ENCODE peak calls at places on chromosomes 12 and 14, in seven cellular contexts. N, F, W, Z, B, G and D are unnamed samples.

GRCh38 chr14:60721331-60722162 is 2.6 kb downstream of the SIX4 start:
- DNase-seq in G (peak), N (peak), F (no peak), W (peak), Z (no peak), B (peak), D (no peak)

GRCh38 chr12:114164354-114164753 is 198.2 kb upstream of the RBM19 start:
- DNase-seq in W (no peak), B (no peak), N (no peak), Z (no peak), G (no peak), F (no peak), D (no peak)

GRCh38 chr12:12408265-12408690 is 51.4 kb downstream of the BORCS5 start:
- DNase-seq in F (no peak), G (no peak), B (no peak), N (no peak), W (no peak), Z (no peak), D (no peak)

GRCh38 chr12:120037851-120038250 is 48.8 kb downstream of the BICDL1 start:
- DNase-seq in F (no peak), B (no peak), N (no peak), G (no peak), Z (no peak), W (no peak), D (no peak)

GRCh38 chr14:20365928-20366327 is 22.5 kb downstream of the PARP2 start:
- DNase-seq in G (no peak), N (no peak), W (no peak), F (no peak), Z (no peak), B (no peak), D (no peak)

GRCh38 chr12:3692616-3693365 is 60.1 kb downstream of the CRACR2A start:
- DNase-seq in N (no peak), F (no peak), Z (no peak), B (no peak), W (no peak), G (no peak), D (no peak)

GRCh38 chr12:52423035-52423434 is 11.1 kb downstream of the KRT75 start:
- DNase-seq in N (no peak), Z (no peak), G (no peak), B (no peak), W (no peak), F (no peak), D (no peak)

GRCh38 chr12:30587782-30588181 is 107.9 kb downstream of the IPO8 start:
- DNase-seq in N (no peak), F (no peak), B (no peak), G (no peak), W (no peak), Z (no peak), D (no peak)

GRCh38 chr14:68952544-68953535 is 26.3 kb downstream of the ACTN1 start:
- DNase-seq in B (no peak), F (no peak), G (peak), W (no peak), N (no peak), Z (no peak), D (no peak)

GRCh38 chr12:76588881-76589565 is 29.5 kb upstream of the OSBPL8 start:
- DNase-seq in N (no peak), B (no peak), F (no peak), W (no peak), G (peak), Z (no peak), D (no peak)

GRCh38 chr12:42706331-42706730 is 116.8 kb upstream of the PRICKLE1 start:
- DNase-seq in Z (no peak), B (no peak), G (peak), N (no peak), F (no peak), W (no peak), D (no peak)

GRCh38 chr14:68876976-68877375 is 84.1 kb upstream of the ZFP36L1 start:
- DNase-seq in G (no peak), Z (no peak), N (no peak), F (no peak), B (no peak), W (no peak), D (no peak)

GRCh38 chr12:92130999-92131398 is 14.6 kb downstream of the BTG1 start:
- DNase-seq in B (no peak), W (no peak), F (no peak), G (no peak), Z (no peak), N (no peak), D (no peak)

GRCh38 chr14:28061006-28061405 is 705.6 kb upstream of the FOXG1 start:
- DNase-seq in Z (no peak), F (no peak), G (no peak), N (no peak), W (no peak), B (no peak), D (no peak)

GRCh38 chr12:64083285-64084210 is 138.5 kb downstream of the KICS2 start:
- DNase-seq in G (peak), F (no peak), W (no peak), Z (peak), N (peak), B (peak), D (no peak)

GRCh38 chr12:13318231-13319015 is 121.9 kb downstream of the EMP1 start:
- DNase-seq in N (no peak), Z (no peak), F (no peak), G (no peak), B (no peak), W (no peak), D (no peak)

GRCh38 chr12:109624467-109624866 is 50.9 kb downstream of the MVK start:
- DNase-seq in F (no peak), G (no peak), B (no peak), N (no peak), W (no peak), Z (no peak), D (no peak)

GRCh38 chr12:65656904-65657351 is 167.4 kb upstream of the HMGA2 start:
- DNase-seq in F (no peak), W (no peak), Z (no peak), G (peak), N (no peak), B (no peak), D (no peak)

GRCh38 chr12:45402288-45402687 is 186.4 kb downstream of the ANO6 start:
- DNase-seq in B (peak), N (no peak), W (no peak), F (no peak), G (no peak), Z (no peak), D (no peak)

GRCh38 chr14:44833376-44833775 is 128.4 kb downstream of the KLHL28 start:
- DNase-seq in Z (no peak), N (no peak), W (no peak), B (no peak), G (peak), F (no peak), D (no peak)

GRCh38 chr12:132216354-132216987 is 72.2 kb downstream of the NOC4L start:
- DNase-seq in B (no peak), W (no peak), N (no peak), G (no peak), Z (peak), F (no peak), D (no peak)

GRCh38 chr12:128019996-128020544 is 246.9 kb upstream of the TMEM132C start:
- DNase-seq in W (no peak), G (no peak), N (no peak), F (no peak), Z (no peak), B (no peak), D (no peak)

GRCh38 chr12:123854232-123854631 is 92.1 kb downstream of the DNAH10 start:
- DNase-seq in Z (no peak), N (no peak), G (no peak), B (no peak), F (no peak), W (no peak), D (no peak)